ENCODE peak calls at places on chromosomes 6 and 20, in five cellular contexts. E is NB4, Y is astrocyte of the spinal cord, T is foreskin fibroblast, I is fibroblast of the aortic adventitia. U is an unnamed sample.

GRCh38 chr6:20876016-20876415 is 341.8 kb downstream of the CDKAL1 start:
- DNase-seq in T (peak), Y (peak), E (no peak), I (peak), U (peak)

GRCh38 chr6:5323979-5324378 is 62.7 kb downstream of the FARS2 start:
- DNase-seq in Y (no peak), T (no peak), I (no peak), E (no peak), U (no peak)

GRCh38 chr6:144378437-144378836 is 93.3 kb downstream of the UTRN start:
- DNase-seq in T (peak), Y (no peak), I (peak), E (no peak), U (no peak)

GRCh38 chr6:155177369-155177961 is 86.3 kb upstream of the CLDN20 start:
- DNase-seq in E (peak), T (peak), Y (peak), I (peak), U (no peak)

GRCh38 chr20:37351689-37352610 is 6.0 kb downstream of the SRC start:
- DNase-seq in E (no peak), I (no peak), Y (no peak), T (no peak), U (no peak)

GRCh38 chr20:2658414-2659354 is 5.3 kb downstream of the IDH3B start:
- DNase-seq in Y (no peak), E (peak), T (peak), I (no peak), U (peak)

GRCh38 chr6:89260832-89261231 is 43.7 kb upstream of the GABRR1 start:
- DNase-seq in I (no peak), T (no peak), E (peak), Y (no peak), U (no peak)

GRCh38 chr20:32761831-32762753 is at the start of gene DNMT3B:
- DNase-seq in E (peak), T (peak), Y (peak), I (peak), U (no peak)

GRCh38 chr6:31070711-31071197 is 41.6 kb downstream of the C6orf15 start:
- DNase-seq in Y (peak), T (peak), E (peak), I (peak), U (no peak)

GRCh38 chr6:53361549-53362031 is 12.8 kb upstream of the ELOVL5 start:
- DNase-seq in E (no peak), I (peak), Y (peak), T (peak), U (no peak)

GRCh38 chr6:132458887-132459604 is 53.9 kb downstream of the STX7 start:
- DNase-seq in Y (no peak), T (no peak), I (no peak), E (no peak), U (no peak)

GRCh38 chr20:43914697-43915208 is at the start of gene TOX2:
- DNase-seq in I (peak), Y (no peak), T (peak), E (peak), U (no peak)
- H3K4me3 ChIP-seq in I (peak), Y (peak), T (peak), E (no peak), U (peak)

GRCh38 chr6:156776470-156776840 is 723 bp upstream of the ARID1B start:
- DNase-seq in T (peak), E (peak), Y (peak), I (peak), U (no peak)
- TF ChIP-seq CTCF in T (no peak), E (no peak), Y (no peak), I (no peak), U (no peak)

GRCh38 chr20:59382326-59382725 is 81.9 kb downstream of the EDN3 start:
- DNase-seq in Y (no peak), I (no peak), T (no peak), E (no peak), U (no peak)
- H3K4me3 ChIP-seq in Y (no peak), I (no peak), T (no peak), E (no peak), U (no peak)

GRCh38 chr20:48025061-48025515 is 239.8 kb upstream of the SULF2 start:
- DNase-seq in T (peak), E (no peak), I (peak), Y (peak), U (peak)
- TF ChIP-seq CTCF in T (no peak), E (no peak), I (no peak), Y (no peak), U (no peak)

GRCh38 chr6:145960918-145961604 is 3.1 kb downstream of the SHPRH start:
- DNase-seq in Y (peak), T (peak), E (peak), I (peak), U (no peak)

GRCh38 chr6:145967549-145967948 is 3.4 kb upstream of the SHPRH start:
- DNase-seq in Y (no peak), I (no peak), T (no peak), E (no peak), U (no peak)

GRCh38 chr6:145963216-145964068 is 716 bp downstream of the SHPRH start:
- DNase-seq in Y (peak), I (peak), E (peak), T (peak), U (no peak)

GRCh38 chr6:145964948-145965366 is 799 bp upstream of the SHPRH start:
- DNase-seq in I (peak), Y (no peak), T (peak), E (peak), U (no peak)

GRCh38 chr6:145962581-145962980 is 1.6 kb downstream of the SHPRH start:
- DNase-seq in E (no peak), I (no peak), T (no peak), Y (no peak), U (no peak)
- H3K4me3 ChIP-seq in E (peak), I (peak), T (peak), Y (peak), U (peak)

DNA sequence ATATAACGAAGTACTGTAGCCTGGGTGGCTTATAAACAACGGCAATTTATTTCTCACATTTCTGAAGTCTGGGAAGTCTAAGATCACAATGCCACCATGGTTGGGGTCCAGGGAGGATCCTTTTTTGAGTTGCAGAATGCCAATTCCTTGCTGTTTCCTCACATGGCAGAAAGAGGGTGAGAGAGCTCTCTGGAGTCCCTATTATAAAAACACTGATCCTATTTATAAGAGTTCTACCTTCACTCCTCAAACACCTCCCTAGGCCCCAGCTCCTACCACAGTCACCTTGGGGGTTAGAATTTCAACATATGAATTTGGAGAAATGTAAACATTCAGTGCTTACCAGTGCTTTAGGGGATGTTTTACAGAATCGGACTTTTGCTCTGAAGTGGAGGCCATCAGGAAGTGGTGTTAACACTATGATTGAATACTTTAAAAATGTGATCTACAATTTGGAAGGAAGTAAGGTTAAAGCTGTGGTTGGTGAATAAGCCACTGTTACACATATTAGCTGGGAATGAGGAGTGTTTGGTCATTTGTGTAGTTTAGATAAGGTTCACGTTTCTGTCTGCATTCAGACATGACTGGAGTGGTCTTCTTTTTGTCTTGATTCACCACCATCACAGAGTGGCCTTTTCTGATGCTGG is 79.9 kb upstream of the SPTLC3 start:
- DNase-seq in T (peak), I (peak), Y (peak), E (no peak), U (peak)
- TF ChIP-seq CTCF in T (no peak), I (no peak), Y (no peak), E (no peak), U (no peak)

DNA sequence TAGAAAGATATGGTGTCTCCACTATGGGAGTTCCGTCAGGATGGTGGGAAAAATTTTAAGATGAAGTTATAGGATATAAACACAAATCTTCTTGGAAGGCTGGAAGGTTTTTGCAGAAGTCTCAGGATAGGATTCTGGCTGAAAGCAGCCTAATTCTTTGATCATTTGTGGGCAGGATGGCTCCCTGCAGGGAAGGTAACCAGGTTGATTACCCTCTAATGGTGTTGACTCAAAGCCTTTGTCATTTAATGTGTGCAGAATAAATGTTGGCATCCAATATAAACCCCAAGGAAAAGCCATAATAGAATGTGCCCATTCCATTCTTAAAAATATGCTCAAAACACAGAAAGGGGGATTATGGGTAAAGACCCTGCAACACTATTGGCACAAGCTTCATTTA is 204.3 kb downstream of the EPM2A start:
- DNase-seq in T (no peak), E (no peak), I (no peak), Y (no peak), U (no peak)
- H3K4me3 ChIP-seq in T (no peak), E (no peak), I (no peak), Y (no peak), U (no peak)